ENCODE peak calls at places on chromosomes 3 and 15, in six cellular contexts. C is H1, Z is H9, Q is trophoblast cell, X is IMR-90, J is mesenchymal stem cell. L is an unnamed sample.

GRCh38 chr15:92884813-92885461 is 15.2 kb upstream of the CHD2 start:
- DNase-seq in Z (no peak), C (no peak), J (no peak), X (peak; percentile 28), Q (peak; percentile 65), L (no peak)

GRCh38 chr3:7874116-7874515 is 627.5 kb upstream of the LMCD1 start:
- DNase-seq in Z (no peak), Q (peak; percentile 46), X (no peak), J (no peak), C (no peak), L (no peak)

GRCh38 chr15:23095796-23096195 is 40.8 kb downstream of the GOLGA6L1 start:
- DNase-seq in Q (no peak), C (peak; percentile 10), Z (no peak), J (no peak), X (no peak), L (no peak)

GRCh38 chr15:92634046-92634445 is 21.5 kb downstream of the FAM174B start:
- DNase-seq in Q (peak; percentile 48), J (no peak), C (no peak), X (no peak), Z (peak; percentile 24), L (no peak)

GRCh38 chr3:39148116-39149058 is 5.0 kb downstream of the CSRNP1 start:
- DNase-seq in J (peak; percentile 89), X (peak; percentile 75), C (no peak), Q (no peak), Z (no peak), L (no peak)

GRCh38 chr3:16693820-16694219 is 88.6 kb upstream of the DAZL start:
- DNase-seq in C (no peak), Z (no peak), J (no peak), Q (no peak), X (no peak), L (no peak)

GRCh38 chr3:184524981-184525336 is 36.6 kb upstream of the EPHB3 start:
- DNase-seq in Q (no peak), C (no peak), Z (no peak), X (no peak), J (no peak), L (no peak)

GRCh38 chr3:15676259-15676658 is 74.7 kb downstream of the BTD start:
- DNase-seq in Q (peak; percentile 6), C (no peak), Z (no peak), J (no peak), X (peak; percentile 28), L (no peak)

GRCh38 chr15:25790003-25790660 is 73.0 kb downstream of the ATP10A start:
- DNase-seq in C (no peak), Z (no peak), X (peak; percentile 90), Q (peak; percentile 37), J (peak; percentile 62), L (no peak)

GRCh38 chr3:4493931-4494806 is 1.0 kb downstream of the ITPR1 start:
- DNase-seq in J (peak; percentile 47), Q (peak; percentile 34), Z (peak; percentile 48), C (no peak), X (peak; percentile 21), L (peak; percentile 31)

GRCh38 chr3:113685124-113685523 is 11.3 kb downstream of the USF3 start:
- DNase-seq in Q (peak; percentile 32), Z (no peak), J (no peak), C (no peak), X (no peak), L (no peak)

GRCh38 chr3:67083277-67083676 is 85.2 kb downstream of the KBTBD8 start:
- DNase-seq in J (no peak), C (no peak), Q (no peak), X (peak; percentile 62), Z (no peak), L (no peak)

GRCh38 chr3:30681276-30682211 is 75.1 kb downstream of the TGFBR2 start:
- DNase-seq in J (peak; percentile 68), C (no peak), X (peak; percentile 68), Z (no peak), Q (peak; percentile 29), L (peak; percentile 11)

GRCh38 chr15:99732268-99732641 is 982 bp downstream of the LYSMD4 start:
- DNase-seq in Z (no peak), C (no peak), Q (peak; percentile 57), X (peak; percentile 20), J (no peak), L (no peak)

GRCh38 chr3:112958749-112959560 is 15.9 kb downstream of the CD200R1 start:
- DNase-seq in J (no peak), X (no peak), C (no peak), Q (no peak), Z (no peak), L (no peak)

GRCh38 chr15:29102911-29103824 is 166.5 kb downstream of the NSMCE3 start:
- DNase-seq in X (no peak), Z (no peak), J (no peak), Q (no peak), C (peak; percentile 79), L (peak; percentile 44)

GRCh38 chr3:178850452-178851166 is 221.0 kb downstream of the ZMAT3 start:
- DNase-seq in Z (no peak), J (no peak), X (no peak), Q (peak; percentile 45), C (no peak), L (no peak)

GRCh38 chr15:25863968-25864580 is 947 bp upstream of the ATP10A start:
- DNase-seq in Q (no peak), Z (no peak), C (no peak), X (no peak), J (no peak), L (no peak)

GRCh38 chr3:88058593-88059379 is at the start of the genes CGGBP1 and ZNF654:
- DNase-seq in C (peak; percentile 98), J (peak; percentile 100), X (peak; percentile 99), Z (peak; percentile 98), Q (peak; percentile 99), L (peak; percentile 98)

GRCh38 chr3:88059380-88060160 is 515 bp downstream of the ZNF654 start:
- DNase-seq in Q (peak; percentile 30), C (no peak), Z (no peak), X (no peak), J (peak; percentile 25), L (peak; percentile 3)

GRCh38 chr3:88058322-88058592 is 548 bp downstream of the CGGBP1 start:
- DNase-seq in X (no peak), Q (no peak), Z (no peak), J (no peak), C (no peak), L (no peak)

GRCh38 chr3:88061749-88062148 is 2.7 kb downstream of the ZNF654 start:
- DNase-seq in X (no peak), J (no peak), Q (no peak), C (no peak), Z (no peak), L (no peak)

GRCh38 chr3:88057650-88058321 is 1.0 kb downstream of the CGGBP1 start:
- DNase-seq in X (peak; percentile 20), Z (no peak), C (no peak), Q (peak; percentile 5), J (peak; percentile 57), L (peak; percentile 2)
- H2AFZ ChIP-seq in X (peak overlapping the region; percentile 86), Z (no peak overlapping the region), C (peak overlapping the region; percentile 68), Q (no peak overlapping the region), J (peak overlapping the region; percentile 69), L (peak overlapping the region; percentile 96)

GRCh38 chr3:46564190-46565112 is 1.7 kb downstream of the LRRC2 start:
- DNase-seq in J (peak; percentile 27), Q (no peak), Z (no peak), X (no peak), C (peak; percentile 41), L (no peak)
- H3K4ac ChIP-seq in J (peak overlapping the region; percentile 40), Q (no peak overlapping the region), Z (no peak overlapping the region), X (peak overlapping the region; percentile 40), C (peak overlapping the region; percentile 50), L (no peak overlapping the region)

GRCh38 chr3:71127463-71128243 is 455.9 kb downstream of the FOXP1 start:
- DNase-seq in C (no peak), Z (no peak), J (peak; percentile 92), X (peak; percentile 86), Q (no peak), L (no peak)
- H2BK120ac ChIP-seq in C (no peak overlapping the region), Z (no peak overlapping the region), J (no peak overlapping the region), X (peak overlapping the region; percentile 67), Q (no peak overlapping the region), L (no peak overlapping the region)

GRCh38 chr3:126896067-126896441 is 86.9 kb upstream of the PLXNA1 start:
- DNase-seq in Z (no peak), J (no peak), C (no peak), Q (peak; percentile 33), X (no peak), L (no peak)

GRCh38 chr3:126893651-126894050 is 89.3 kb upstream of the PLXNA1 start:
- DNase-seq in J (no peak), Z (no peak), Q (no peak), C (no peak), X (no peak), L (no peak)

GRCh38 chr3:126896941-126897340 is 86.0 kb upstream of the PLXNA1 start:
- DNase-seq in X (no peak), Z (no peak), C (no peak), Q (no peak), J (no peak), L (no peak)

GRCh38 chr3:126894516-126894915 is 88.4 kb upstream of the PLXNA1 start:
- DNase-seq in Q (no peak), J (no peak), X (no peak), C (no peak), Z (no peak), L (no peak)

GRCh38 chr3:126895178-126896066 is 87.5 kb upstream of the PLXNA1 start:
- DNase-seq in C (no peak), J (peak; percentile 38), X (peak; percentile 11), Z (no peak), Q (peak; percentile 32), L (no peak)
- H2AFZ ChIP-seq in C (no peak overlapping the region), J (no peak overlapping the region), X (no peak overlapping the region), Z (no peak overlapping the region), Q (no peak overlapping the region), L (no peak overlapping the region)

GRCh38 chr15:31157644-31158069 is 56.1 kb upstream of the TRPM1 start:
- DNase-seq in C (no peak), Z (no peak), J (no peak), Q (no peak), X (no peak), L (no peak)

GRCh38 chr15:31156808-31157207 is 55.3 kb upstream of the TRPM1 start:
- DNase-seq in Q (no peak), Z (no peak), C (no peak), J (no peak), X (no peak), L (no peak)

GRCh38 chr15:31153531-31153930 is 52.0 kb upstream of the TRPM1 start:
- DNase-seq in J (no peak), C (no peak), X (no peak), Z (no peak), Q (peak; percentile 63), L (no peak)

GRCh38 chr15:31156226-31156625 is 54.7 kb upstream of the TRPM1 start:
- DNase-seq in Z (no peak), X (no peak), J (no peak), Q (no peak), C (no peak), L (no peak)

GRCh38 chr15:31155136-31155535 is 53.6 kb upstream of the TRPM1 start:
- DNase-seq in C (no peak), X (no peak), J (no peak), Q (no peak), Z (no peak), L (no peak)
- H3K4ac ChIP-seq in C (peak overlapping the region; percentile 58), X (no peak overlapping the region), J (no peak overlapping the region), Q (no peak overlapping the region), Z (no peak overlapping the region), L (no peak overlapping the region)